ENCODE peak calls at places on chromosomes 11 and 22, in four cellular contexts. H, E, P and F are unnamed samples. For H3K4me1, the result is how much of the 10 kb centered on the place peaks cover.

GRCh38 chr11:86620796-86621575 is 51.4 kb downstream of the ME3 start:
- DNase-seq in H (no peak), E (no peak), P (no peak), F (no peak)

GRCh38 chr22:45933503-45934167 is 43.3 kb downstream of the WNT7B start:
- DNase-seq in H (no peak), E (no peak), P (no peak), F (no peak)

GRCh38 chr22:28951969-28952521 is 68.7 kb downstream of the ZNRF3 start:
- DNase-seq in H (no peak), E (no peak), P (no peak), F (no peak)

GRCh38 chr11:29310016-29310415 is 706.8 kb downstream of the KCNA4 start:
- DNase-seq in H (no peak), E (no peak), P (no peak), F (no peak)

GRCh38 chr11:102449651-102450570 is 2.7 kb downstream of the TMEM123 start:
- DNase-seq in H (no peak), E (no peak), P (no peak), F (no peak)

GRCh38 chr22:33577862-33578411 is 342.3 kb downstream of the LARGE1 start:
- DNase-seq in H (no peak), E (peak), P (no peak), F (no peak)

GRCh38 chr11:70734379-70734778 is 336.1 kb downstream of the CTTN start:
- DNase-seq in H (no peak), E (no peak), P (no peak), F (no peak)

GRCh38 chr22:29627196-29627535 is 23.7 kb downstream of the NF2 start:
- DNase-seq in H (no peak), E (no peak), P (no peak), F (no peak)

GRCh38 chr11:57527056-57527631 is 3.4 kb downstream of the TIMM10 start:
- DNase-seq in H (peak), E (peak), P (no peak), F (peak)

GRCh38 chr11:44199816-44200215 is 104.3 kb downstream of the EXT2 start:
- DNase-seq in H (no peak), E (no peak), P (no peak), F (no peak)

GRCh38 chr22:28019360-28019759 is 100.3 kb upstream of the PITPNB start:
- DNase-seq in H (no peak), E (no peak), P (no peak), F (no peak)

GRCh38 chr11:64367931-64368672 is 9.1 kb downstream of the RPS6KA4 start:
- DNase-seq in H (no peak), E (no peak), P (no peak), F (no peak)

GRCh38 chr22:23784215-23784732 is 2.5 kb upstream of the SMARCB1 start:
- DNase-seq in H (peak), E (no peak), P (no peak), F (no peak)

GRCh38 chr11:67022961-67023956 is at the start of gene SYT12:
- DNase-seq in H (no peak), E (peak), P (no peak), F (no peak)

GRCh38 chr11:56846631-56847400 is 98.3 kb upstream of the OR9G4 start:
- DNase-seq in H (no peak), E (no peak), P (no peak), F (no peak)

GRCh38 chr22:17777005-17777716 is 2.9 kb upstream of the BID start:
- DNase-seq in H (no peak), E (no peak), P (no peak), F (no peak)

GRCh38 chr11:111833524-111833923 is 37.9 kb downstream of the ALG9 start:
- DNase-seq in H (no peak), E (no peak), P (no peak), F (no peak)

GRCh38 chr11:125390949-125391348 is 105.1 kb downstream of the FEZ1 start:
- DNase-seq in H (no peak), E (no peak), P (no peak), F (no peak)

GRCh38 chr22:42273855-42274451 is 3.5 kb upstream of the TCF20 start:
- DNase-seq in H (no peak), E (no peak), P (no peak), F (no peak)

GRCh38 chr11:47394322-47395224 is 13.8 kb upstream of the SLC39A13 start:
- DNase-seq in H (no peak), E (no peak), P (no peak), F (peak)

GRCh38 chr22:20514658-20515406 is 7.4 kb downstream of the MED15 start:
- DNase-seq in H (no peak), E (peak), P (no peak), F (no peak)

GRCh38 chr11:19459240-19459639 is 218.5 kb upstream of the E2F8 start:
- DNase-seq in H (no peak), E (no peak), P (no peak), F (no peak)

GRCh38 chr11:66674964-66675602 is 2.6 kb downstream of the RBM4B start:
- DNase-seq in H (no peak), E (no peak), P (no peak), F (no peak)

GRCh38 chr11:66708701-66709100 is 20.3 kb downstream of the SPTBN2 start:
- DNase-seq in H (no peak), E (no peak), P (no peak), F (no peak)

GRCh38 chr11:74371269-74372039 is 26.8 kb downstream of the PGM2L1 start:
- DNase-seq in H (no peak), E (peak), P (no peak), F (no peak)

GRCh38 chr11:27699242-27699925 is 871 bp downstream of the BDNF start:
- DNase-seq in H (no peak), E (peak), P (no peak), F (no peak)

GRCh38 chr11:74134661-74135515 is 35.9 kb downstream of the C2CD3 start:
- DNase-seq in H (no peak), E (peak), P (no peak), F (no peak)

GRCh38 chr11:91851908-91852307 is 372.7 kb upstream of the FAT3 start:
- DNase-seq in H (no peak), E (no peak), P (no peak), F (no peak)

GRCh38 chr11:62902932-62903331 is 18.2 kb downstream of the CHRM1 start:
- DNase-seq in H (no peak), E (no peak), P (no peak), F (no peak)

GRCh38 chr11:9569588-9570164 is 3.8 kb upstream of the WEE1 start:
- DNase-seq in H (no peak), E (no peak), P (no peak), F (no peak)
- H3K4me1 ChIP-seq in H (under half), E (half or more), P (under half), F (under half)

GRCh38 chr11:124170801-124171586 is 12.2 kb upstream of the OR10D3 start:
- DNase-seq in H (no peak), E (no peak), P (no peak), F (no peak)
- H3K27ac ChIP-seq in H (no peak), E (no peak), P (no peak), F (no peak)

GRCh38 chr11:119794141-119794665 is 65.2 kb upstream of the NECTIN1 start:
- DNase-seq in H (no peak), E (no peak), P (no peak), F (no peak)
- H3K4me1 ChIP-seq in H (under half), E (under half), P (under half), F (under half)

GRCh38 chr22:44266811-44267760 is 45.7 kb downstream of the SHISAL1 start:
- DNase-seq in H (no peak), E (no peak), P (no peak), F (peak)
- H3K27ac ChIP-seq in H (no peak), E (no peak), P (no peak), F (no peak)

GRCh38 chr11:96096360-96096759 is 172.5 kb upstream of the MTMR2 start:
- DNase-seq in H (no peak), E (no peak), P (no peak), F (no peak)

GRCh38 chr11:96091476-96091875 is 167.6 kb upstream of the MTMR2 start:
- DNase-seq in H (no peak), E (peak), P (no peak), F (no peak)

GRCh38 chr11:96095884-96096301 is 172.0 kb upstream of the MTMR2 start:
- DNase-seq in H (peak), E (no peak), P (no peak), F (no peak)

GRCh38 chr11:96092511-96092910 is 168.6 kb upstream of the MTMR2 start:
- DNase-seq in H (no peak), E (no peak), P (no peak), F (no peak)

GRCh38 chr11:96094156-96094555 is 170.2 kb upstream of the MTMR2 start:
- DNase-seq in H (no peak), E (no peak), P (no peak), F (no peak)
- H3K4me1 ChIP-seq in H (under half), E (under half), P (under half), F (under half)

DNA sequence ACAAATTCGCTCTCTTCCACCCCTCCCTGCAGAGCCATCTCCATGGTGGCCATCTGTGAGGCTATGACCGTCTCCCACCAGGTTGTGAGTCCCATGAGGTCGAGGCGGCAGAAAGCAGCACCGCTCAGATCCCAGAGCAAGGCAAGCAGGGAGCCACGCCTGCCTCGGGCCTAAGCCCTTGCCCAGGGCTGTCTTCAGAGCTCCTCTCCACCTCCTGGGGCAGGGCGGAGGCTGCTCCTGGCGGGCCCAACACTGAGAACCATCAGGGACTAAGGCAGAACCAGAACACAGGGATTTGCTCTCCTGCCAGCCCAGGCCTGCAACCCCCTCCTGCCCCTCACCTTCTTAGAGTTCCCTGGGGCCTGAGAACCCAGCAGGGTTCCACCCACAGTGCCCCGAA is 80.9 kb upstream of the WNT11 start:
- DNase-seq in H (no peak), E (no peak), P (no peak), F (no peak)
- H3K27ac ChIP-seq in H (no peak), E (no peak), P (no peak), F (no peak)

GRCh38 chr11:129598378-129598777 is 217.3 kb upstream of the TMEM45B start:
- DNase-seq in H (no peak), E (no peak), P (no peak), F (no peak)

GRCh38 chr11:129595043-129595962 is 219.7 kb downstream of the BARX2 start:
- DNase-seq in H (no peak), E (no peak), P (no peak), F (no peak)

GRCh38 chr11:129593098-129593497 is 217.4 kb downstream of the BARX2 start:
- DNase-seq in H (no peak), E (no peak), P (no peak), F (peak)

GRCh38 chr11:129592191-129592590 is 216.5 kb downstream of the BARX2 start:
- DNase-seq in H (no peak), E (no peak), P (no peak), F (no peak)

DNA sequence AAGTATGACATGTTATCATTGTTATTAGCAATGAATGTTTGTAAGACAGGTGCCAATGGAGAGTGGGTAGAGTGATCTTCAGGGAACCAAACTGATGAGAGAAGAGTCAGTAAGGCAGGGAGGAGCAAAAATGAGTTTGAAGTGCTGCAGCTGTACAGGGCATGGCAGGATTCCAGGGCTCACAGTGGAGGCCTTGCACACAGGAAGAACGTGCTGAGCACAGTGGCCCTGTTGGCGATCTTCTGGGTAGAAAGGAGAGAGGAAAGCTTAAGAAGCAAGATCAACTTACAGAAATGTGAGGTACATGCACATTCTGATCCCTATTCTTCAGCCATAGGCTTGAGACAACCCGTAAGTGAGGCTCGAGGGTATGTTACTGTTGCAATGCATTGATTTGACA is 219.3 kb upstream of the TMEM45B start:
- DNase-seq in H (no peak), E (no peak), P (no peak), F (peak)
- H3K4me1 ChIP-seq in H (under half), E (under half), P (under half), F (under half)